ENCODE peak calls at places on chromosomes 6 and 20, in four cellular contexts. N, O, Q and W are unnamed samples.

GRCh38 chr6:52595000-52595795 is 18.3 kb upstream of the TRAM2 start:
- DNase-seq in N (peak), O (peak), Q (no peak), W (no peak)

GRCh38 chr20:2301164-2301622 is 5.4 kb downstream of the TGM3 start:
- DNase-seq in N (peak), O (peak), Q (no peak), W (peak)

GRCh38 chr6:48061630-48062029 is 49.4 kb downstream of the PTCHD4 start:
- DNase-seq in N (no peak), O (no peak), Q (no peak), W (no peak)

GRCh38 chr6:15171026-15171425 is 74.8 kb upstream of the JARID2 start:
- DNase-seq in N (no peak), O (no peak), Q (no peak), W (no peak)

GRCh38 chr6:6940031-6940664 is 167.6 kb upstream of the RREB1 start:
- DNase-seq in N (no peak), O (no peak), Q (no peak), W (no peak)

GRCh38 chr6:31692353-31692752 is 10.8 kb downstream of the ABHD16A start:
- DNase-seq in N (no peak), O (no peak), Q (no peak), W (no peak)

GRCh38 chr20:58892932-58893224 is 40.4 kb downstream of the GNAS start:
- DNase-seq in N (no peak), O (no peak), Q (no peak), W (no peak)

GRCh38 chr6:41200296-41200900 is 551 bp downstream of the TREML2 start:
- DNase-seq in N (peak), O (peak), Q (no peak), W (no peak)

GRCh38 chr6:3088446-3088845 is 20.2 kb downstream of the RIPK1 start:
- DNase-seq in N (peak), O (no peak), Q (no peak), W (no peak)

GRCh38 chr20:31966991-31967655 is 828 bp upstream of the XKR7 start:
- DNase-seq in N (no peak), O (no peak), Q (no peak), W (no peak)

GRCh38 chr20:59007758-59008511 is 881 bp upstream of the CTSZ start:
- DNase-seq in N (peak), O (no peak), Q (no peak), W (peak)

DNA sequence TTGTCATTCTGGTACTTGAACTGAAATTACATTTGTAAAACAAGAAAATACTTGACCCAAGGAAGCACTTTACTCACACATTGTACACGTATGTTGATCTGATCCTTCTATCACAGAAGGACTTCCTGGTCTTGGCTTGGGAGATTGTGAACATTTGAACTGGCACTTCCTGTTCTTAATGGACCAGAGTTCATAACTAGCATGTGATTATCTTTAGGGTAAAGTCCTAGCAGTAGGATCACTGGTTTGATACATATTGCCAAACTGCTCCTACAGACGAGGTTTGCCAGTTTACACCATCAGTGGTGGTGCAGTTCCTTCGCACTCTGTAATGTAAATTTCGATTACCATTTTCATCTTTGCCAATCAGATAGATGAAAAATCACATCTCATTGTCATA is 12.7 kb downstream of the HECA start:
- DNase-seq in N (no peak), O (no peak), Q (peak), W (no peak)
- H3K4me3 ChIP-seq in N (no peak), O (no peak), Q (no peak), W (no peak)

GRCh38 chr6:116136933-116137340 is 11.0 kb upstream of the COL10A1 start:
- DNase-seq in N (no peak), O (no peak), Q (no peak), W (no peak)
- H3K4me3 ChIP-seq in N (no peak), O (no peak), Q (no peak), W (no peak)

GRCh38 chr20:63895886-63896135 is 885 bp downstream of the DNAJC5 start:
- DNase-seq in N (no peak), O (no peak), Q (no peak), W (no peak)
- H3K4me3 ChIP-seq in N (peak), O (peak), Q (peak), W (peak)

GRCh38 chr6:137234505-137234863 is 15.3 kb upstream of the IFNGR1 start:
- DNase-seq in N (no peak), O (no peak), Q (no peak), W (no peak)
- H3K4me3 ChIP-seq in N (no peak), O (no peak), Q (no peak), W (no peak)

GRCh38 chr20:57527728-57528127 is 2.8 kb upstream of the CTCFL start:
- DNase-seq in N (no peak), O (no peak), Q (no peak), W (no peak)
- H3K4me3 ChIP-seq in N (no peak), O (no peak), Q (no peak), W (no peak)

GRCh38 chr20:63056236-63057132 is 49.7 kb upstream of the BHLHE23 start:
- DNase-seq in N (no peak), O (no peak), Q (peak), W (peak)
- H3K4me3 ChIP-seq in N (no peak), O (no peak), Q (no peak), W (no peak)

DNA sequence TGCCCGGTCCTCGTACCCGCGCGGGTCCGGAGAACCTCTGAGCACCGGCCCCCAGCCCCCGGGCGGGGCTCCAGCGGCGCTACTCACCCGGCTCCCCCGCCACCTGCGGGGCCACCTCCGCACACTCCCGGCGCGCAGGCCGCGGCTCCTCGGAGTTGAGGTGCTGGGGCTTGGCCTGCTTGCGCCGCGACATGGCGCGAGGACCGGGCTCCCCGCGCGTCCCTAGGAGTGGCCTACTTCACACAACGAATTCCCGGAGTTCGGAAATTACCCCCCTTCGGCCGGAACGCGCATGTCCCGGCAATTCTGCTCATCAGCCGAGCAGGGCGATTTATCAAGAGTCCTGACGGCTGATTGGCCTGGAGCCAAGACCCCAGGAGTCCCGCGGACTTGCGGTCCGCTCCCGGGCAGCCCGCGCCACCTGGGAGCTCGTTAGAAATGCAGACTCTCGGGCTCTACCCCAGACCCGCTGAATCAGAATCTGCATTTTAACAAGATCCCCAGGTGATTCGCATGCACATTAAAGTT is 86.5 kb downstream of the ZFP64 start:
- DNase-seq in N (no peak), O (no peak), Q (peak), W (peak)
- H3K4me3 ChIP-seq in N (peak), O (peak), Q (peak), W (no peak)

GRCh38 chr20:35700625-35701148 is 1.5 kb downstream of the ROMO1 start:
- DNase-seq in N (no peak), O (peak), Q (no peak), W (no peak)
- H3K4me3 ChIP-seq in N (no peak), O (no peak), Q (no peak), W (no peak)

GRCh38 chr6:112502348-112503130 is 155.4 kb downstream of the RFPL4B start:
- DNase-seq in N (no peak), O (no peak), Q (peak), W (no peak)

GRCh38 chr6:112501705-112502104 is 154.6 kb downstream of the RFPL4B start:
- DNase-seq in N (peak), O (no peak), Q (peak), W (no peak)

DNA sequence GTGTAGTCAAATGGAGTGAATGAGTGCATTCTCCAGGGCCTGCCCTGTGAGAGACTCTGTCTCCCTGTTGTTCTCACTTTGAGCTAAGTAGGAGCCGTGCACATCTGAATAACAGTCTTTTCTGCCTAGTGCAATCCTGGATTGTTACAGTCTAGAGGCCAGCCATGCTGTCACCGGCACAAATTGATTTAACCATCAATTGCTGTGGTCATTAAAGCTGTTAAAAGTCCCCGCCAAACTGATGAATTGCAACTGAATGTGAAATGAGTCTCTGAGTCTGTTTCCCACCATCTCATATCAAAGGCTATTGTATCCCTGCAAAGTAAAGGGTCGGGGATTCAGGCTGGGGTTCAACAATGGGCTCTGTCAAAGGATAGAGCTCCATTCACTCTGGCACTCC is 156.1 kb downstream of the RFPL4B start:
- DNase-seq in N (no peak), O (no peak), Q (peak), W (no peak)
- H3K4me3 ChIP-seq in N (no peak), O (no peak), Q (no peak), W (no peak)

GRCh38 chr6:72035966-72036365 is 149.6 kb downstream of the RIMS1 start:
- DNase-seq in N (no peak), O (no peak), Q (no peak), W (no peak)
- H3K4me3 ChIP-seq in N (no peak), O (no peak), Q (no peak), W (no peak)